ENCODE peak calls at places on chromosomes 11 and 22, in seven cellular contexts. L is A549, Z is AG04450, S is Peyer's patch, B is fibroblast of lung, J is psoas muscle, A is IMR-90. G is an unnamed sample.

GRCh38 chr11:123654566-123655081 is at the start of gene SCN3B:
- DNase-seq in S (peak; percentile 61), A (peak; percentile 61), J (peak; percentile 71), B (peak; percentile 81), L (peak; percentile 72), Z (peak; percentile 21), G (peak; percentile 84)

GRCh38 chr22:24768537-24769374 is 5.8 kb downstream of the PIWIL3 start:
- DNase-seq in Z (peak; percentile 32), B (peak; percentile 35), A (peak; percentile 76), J (peak; percentile 18), L (peak; percentile 61), S (peak; percentile 85), G (peak; percentile 81)

GRCh38 chr11:210122-210802 is 2.8 kb downstream of the RIC8A start:
- DNase-seq in J (no peak), A (peak; percentile 88), L (peak; percentile 29), B (peak; percentile 85), S (peak; percentile 35), Z (peak; percentile 66), G (peak; percentile 16)

GRCh38 chr22:27244328-27244727 is 557.2 kb downstream of the MN1 start:
- DNase-seq in Z (no peak), J (no peak), S (no peak), L (no peak), A (no peak), B (no peak), G (no peak)

GRCh38 chr11:44973634-44974401 is 23.1 kb upstream of the TP53I11 start:
- DNase-seq in A (no peak), B (no peak), J (no peak), L (no peak), Z (no peak), S (no peak), G (no peak)

GRCh38 chr11:88484873-88485621 is 147.5 kb upstream of the CTSC start:
- DNase-seq in A (peak; percentile 23), Z (no peak), L (peak; percentile 36), J (no peak), B (peak; percentile 26), S (peak; percentile 53), G (no peak)

GRCh38 chr22:26461188-26461810 is 22.3 kb downstream of the HPS4 start:
- DNase-seq in L (peak; percentile 46), S (peak; percentile 85), J (peak; percentile 63), Z (no peak), B (no peak), A (peak; percentile 28), G (peak; percentile 22)

GRCh38 chr11:134527382-134528243 is 115.6 kb upstream of the B3GAT1 start:
- DNase-seq in A (no peak), S (peak; percentile 28), J (no peak), Z (no peak), B (no peak), L (no peak), G (no peak)

GRCh38 chr11:19910931-19911330 is 198.3 kb downstream of the NAV2 start:
- DNase-seq in Z (no peak), A (no peak), L (no peak), J (no peak), B (no peak), S (no peak), G (no peak)

GRCh38 chr11:122267602-122268001 is 151.6 kb upstream of the BLID start:
- DNase-seq in J (no peak), A (peak; percentile 56), L (no peak), Z (peak; percentile 21), S (no peak), B (peak; percentile 87), G (no peak)

GRCh38 chr11:66637557-66638176 is 836 bp upstream of the RBM4 start:
- DNase-seq in Z (no peak), S (no peak), A (peak; percentile 46), B (no peak), L (no peak), J (no peak), G (no peak)

GRCh38 chr11:68579455-68579854 is 104.9 kb upstream of the GAL start:
- DNase-seq in A (peak; percentile 67), L (no peak), J (no peak), B (peak; percentile 58), S (no peak), Z (no peak), G (no peak)

GRCh38 chr22:20254975-20255946 is 12.9 kb downstream of the RTN4R start:
- DNase-seq in J (no peak), Z (no peak), L (no peak), A (no peak), S (no peak), B (no peak), G (no peak)

GRCh38 chr11:97471480-97471879 is 1081.7 kb downstream of the JRKL start:
- DNase-seq in J (no peak), A (no peak), Z (no peak), B (no peak), S (no peak), L (no peak), G (no peak)
- H3K9me3 ChIP-seq in J (peaks cover 15% of the 10 kb centered on the region), A (peaks cover 10% of the 10 kb centered on the region), Z (peaks cover 9% of the 10 kb centered on the region), B (no peaks in the 10 kb centered on the region), S (no peaks in the 10 kb centered on the region), L (no peaks in the 10 kb centered on the region), G (no peaks in the 10 kb centered on the region)

GRCh38 chr11:12318791-12319733 is 58.3 kb upstream of the PARVA start:
- DNase-seq in S (no peak), A (peak; percentile 89), L (no peak), J (no peak), Z (peak; percentile 75), B (peak; percentile 82), G (no peak)
- H3K27ac ChIP-seq in S (no peak overlapping the region), A (peak overlapping the region; percentile 96), L (no peak overlapping the region), J (no peak overlapping the region), Z (peak overlapping the region; percentile 58), B (peak overlapping the region; percentile 72), G (no peak overlapping the region)

GRCh38 chr11:28137832-28138231 is 29.6 kb downstream of the METTL15 start:
- DNase-seq in S (no peak), L (no peak), J (no peak), B (no peak), Z (no peak), A (no peak), G (no peak)
- H3K9me3 ChIP-seq in S (peaks cover 5% of the 10 kb centered on the region), L (peaks cover 4% of the 10 kb centered on the region), J (peaks cover 7% of the 10 kb centered on the region), B (peaks cover 2% of the 10 kb centered on the region), Z (peaks cover 34% of the 10 kb centered on the region), A (peaks cover 29% of the 10 kb centered on the region), G (no peaks in the 10 kb centered on the region)

GRCh38 chr22:36123673-36124630 is 36.6 kb downstream of the APOL3 start:
- DNase-seq in A (peak; percentile 93), J (peak; percentile 93), B (peak; percentile 94), Z (peak; percentile 87), S (peak; percentile 97), L (peak; percentile 62), G (peak; percentile 95)
- H3K27ac ChIP-seq in A (peak overlapping the region; percentile 58), J (peak overlapping the region; percentile 90), B (peak overlapping the region; percentile 76), Z (peak overlapping the region; percentile 57), S (peak overlapping the region; percentile 81), L (peak overlapping the region; percentile 77), G (peak overlapping the region; percentile 75)